ENCODE peak calls at places on chromosomes 7 and 10, in nine cellular contexts. One of them, this sample, is unnamed.

GRCh38 chr7:111091623-111092370 is 870 bp downstream of the LRRN3 start:
- DNase-seq in transverse colon: no peak
- DNase-seq in heart left ventricle: no peak
- DNase-seq in HCT116: no peak
- DNase-seq in AG10803: no peak
- DNase-seq in heart right ventricle: no peak
- DNase-seq in AG04449: no peak
- DNase-seq in mammary epithelial cell: no peak
- DNase-seq in astrocyte: no peak
- DNase-seq in this sample: no peak

GRCh38 chr7:151083824-151084160 is 499 bp upstream of the TMUB1 start:
- DNase-seq in transverse colon: no peak
- DNase-seq in heart left ventricle: no peak
- DNase-seq in HCT116: no peak
- DNase-seq in AG10803: no peak
- DNase-seq in heart right ventricle: no peak
- DNase-seq in AG04449: no peak
- DNase-seq in mammary epithelial cell: no peak
- DNase-seq in astrocyte: no peak
- DNase-seq in this sample: no peak

GRCh38 chr10:62839595-62839994 is 23.4 kb upstream of the EGR2 start:
- DNase-seq in transverse colon: no peak
- DNase-seq in heart left ventricle: no peak
- DNase-seq in HCT116: no peak
- DNase-seq in AG10803: no peak
- DNase-seq in heart right ventricle: no peak
- DNase-seq in AG04449: no peak
- DNase-seq in mammary epithelial cell: no peak
- DNase-seq in astrocyte: no peak
- DNase-seq in this sample: no peak

GRCh38 chr10:126705951-126706565 is 35.6 kb upstream of the C10orf90 start:
- DNase-seq in transverse colon: no peak
- DNase-seq in heart left ventricle: peak
- DNase-seq in HCT116: no peak
- DNase-seq in AG10803: no peak
- DNase-seq in heart right ventricle: peak
- DNase-seq in AG04449: no peak
- DNase-seq in mammary epithelial cell: no peak
- DNase-seq in astrocyte: no peak
- DNase-seq in this sample: no peak

GRCh38 chr10:123649672-123650071 is 16.5 kb upstream of the GPR26 start:
- DNase-seq in transverse colon: no peak
- DNase-seq in heart left ventricle: no peak
- DNase-seq in HCT116: no peak
- DNase-seq in AG10803: no peak
- DNase-seq in heart right ventricle: no peak
- DNase-seq in AG04449: no peak
- DNase-seq in mammary epithelial cell: no peak
- DNase-seq in astrocyte: no peak
- DNase-seq in this sample: no peak

GRCh38 chr10:108362956-108363355 is 1198.5 kb upstream of the SORCS1 start:
- DNase-seq in transverse colon: no peak
- DNase-seq in heart left ventricle: no peak
- DNase-seq in HCT116: no peak
- DNase-seq in AG10803: no peak
- DNase-seq in heart right ventricle: no peak
- DNase-seq in AG04449: no peak
- DNase-seq in mammary epithelial cell: no peak
- DNase-seq in astrocyte: no peak
- DNase-seq in this sample: no peak

GRCh38 chr7:1579481-1580421 is 9.9 kb upstream of the PSMG3 start:
- DNase-seq in transverse colon: peak
- DNase-seq in heart left ventricle: peak
- DNase-seq in HCT116: no peak
- DNase-seq in AG10803: peak
- DNase-seq in heart right ventricle: peak
- DNase-seq in AG04449: no peak
- DNase-seq in mammary epithelial cell: peak
- DNase-seq in astrocyte: no peak
- DNase-seq in this sample: peak

GRCh38 chr10:89773081-89773480 is 71.7 kb downstream of the KIF20B start:
- DNase-seq in transverse colon: no peak
- DNase-seq in heart left ventricle: no peak
- DNase-seq in HCT116: no peak
- DNase-seq in AG10803: no peak
- DNase-seq in heart right ventricle: no peak
- DNase-seq in AG04449: no peak
- DNase-seq in mammary epithelial cell: peak
- DNase-seq in astrocyte: no peak
- DNase-seq in this sample: peak

GRCh38 chr7:1455241-1455939 is 3.9 kb downstream of the MICALL2 start:
- DNase-seq in transverse colon: peak
- DNase-seq in heart left ventricle: peak
- DNase-seq in HCT116: peak
- DNase-seq in AG10803: no peak
- DNase-seq in heart right ventricle: no peak
- DNase-seq in AG04449: no peak
- DNase-seq in mammary epithelial cell: peak
- DNase-seq in astrocyte: no peak
- DNase-seq in this sample: peak

GRCh38 chr7:20240080-20240926 is 23.1 kb upstream of the MACC1 start:
- DNase-seq in transverse colon: no peak
- DNase-seq in heart left ventricle: no peak
- DNase-seq in HCT116: no peak
- DNase-seq in AG10803: no peak
- DNase-seq in heart right ventricle: no peak
- DNase-seq in AG04449: no peak
- DNase-seq in mammary epithelial cell: no peak
- DNase-seq in astrocyte: peak
- DNase-seq in this sample: peak

GRCh38 chr7:124811341-124811740 is 45.7 kb upstream of the GPR37 start:
- DNase-seq in transverse colon: no peak
- DNase-seq in heart left ventricle: no peak
- DNase-seq in HCT116: no peak
- DNase-seq in AG10803: no peak
- DNase-seq in heart right ventricle: no peak
- DNase-seq in AG04449: no peak
- DNase-seq in mammary epithelial cell: no peak
- DNase-seq in astrocyte: no peak
- DNase-seq in this sample: no peak

GRCh38 chr7:48089415-48089975 is 430 bp downstream of the UPP1 start:
- DNase-seq in transverse colon: peak
- DNase-seq in heart left ventricle: no peak
- DNase-seq in HCT116: no peak
- DNase-seq in AG10803: no peak
- DNase-seq in heart right ventricle: no peak
- DNase-seq in AG04449: no peak
- DNase-seq in mammary epithelial cell: no peak
- DNase-seq in astrocyte: no peak
- DNase-seq in this sample: no peak

GRCh38 chr7:18896343-18896975 is 221.0 kb downstream of the TWIST1 start:
- DNase-seq in transverse colon: no peak
- DNase-seq in heart left ventricle: no peak
- DNase-seq in HCT116: no peak
- DNase-seq in AG10803: no peak
- DNase-seq in heart right ventricle: no peak
- DNase-seq in AG04449: no peak
- DNase-seq in mammary epithelial cell: no peak
- DNase-seq in astrocyte: peak
- DNase-seq in this sample: peak

GRCh38 chr7:88927-89921 is 103.1 kb upstream of the FAM20C start:
- DNase-seq in transverse colon: no peak
- DNase-seq in heart left ventricle: peak
- DNase-seq in HCT116: no peak
- DNase-seq in AG10803: peak
- DNase-seq in heart right ventricle: peak
- DNase-seq in AG04449: peak
- DNase-seq in mammary epithelial cell: peak
- DNase-seq in astrocyte: peak
- DNase-seq in this sample: peak

GRCh38 chr7:88001744-88002530 is 67.9 kb downstream of the ADAM22 start:
- DNase-seq in transverse colon: no peak
- DNase-seq in heart left ventricle: no peak
- DNase-seq in HCT116: no peak
- DNase-seq in AG10803: peak
- DNase-seq in heart right ventricle: no peak
- DNase-seq in AG04449: no peak
- DNase-seq in mammary epithelial cell: no peak
- DNase-seq in astrocyte: no peak
- DNase-seq in this sample: peak

GRCh38 chr10:24762966-24763623 is 39.4 kb upstream of the ARHGAP21 start:
- DNase-seq in transverse colon: no peak
- DNase-seq in heart left ventricle: no peak
- DNase-seq in HCT116: no peak
- DNase-seq in AG10803: peak
- DNase-seq in heart right ventricle: no peak
- DNase-seq in AG04449: peak
- DNase-seq in mammary epithelial cell: peak
- DNase-seq in astrocyte: peak
- DNase-seq in this sample: peak

GRCh38 chr7:140349172-140349771 is 49.1 kb downstream of the SLC37A3 start:
- DNase-seq in transverse colon: no peak
- DNase-seq in heart left ventricle: no peak
- DNase-seq in HCT116: no peak
- DNase-seq in AG10803: peak
- DNase-seq in heart right ventricle: no peak
- DNase-seq in AG04449: no peak
- DNase-seq in mammary epithelial cell: no peak
- DNase-seq in astrocyte: peak
- DNase-seq in this sample: no peak

GRCh38 chr10:71255817-71256660 is 43.7 kb downstream of the UNC5B start:
- DNase-seq in transverse colon: peak
- DNase-seq in heart left ventricle: peak
- DNase-seq in HCT116: peak
- DNase-seq in AG10803: peak
- DNase-seq in heart right ventricle: peak
- DNase-seq in AG04449: no peak
- DNase-seq in mammary epithelial cell: peak
- DNase-seq in astrocyte: peak
- DNase-seq in this sample: no peak

GRCh38 chr7:106853250-106853908 is 11.7 kb upstream of the PIK3CG start:
- DNase-seq in transverse colon: no peak
- DNase-seq in heart left ventricle: no peak
- DNase-seq in HCT116: no peak
- DNase-seq in AG10803: no peak
- DNase-seq in heart right ventricle: no peak
- DNase-seq in AG04449: no peak
- DNase-seq in mammary epithelial cell: no peak
- DNase-seq in astrocyte: no peak
- DNase-seq in this sample: no peak

GRCh38 chr10:114917927-114918672 is 19.9 kb upstream of the TRUB1 start:
- DNase-seq in transverse colon: no peak
- DNase-seq in heart left ventricle: no peak
- DNase-seq in HCT116: no peak
- DNase-seq in AG10803: no peak
- DNase-seq in heart right ventricle: no peak
- DNase-seq in AG04449: no peak
- DNase-seq in mammary epithelial cell: peak
- DNase-seq in astrocyte: peak
- DNase-seq in this sample: peak

GRCh38 chr7:125670926-125671572 is 741.4 kb upstream of the POT1 start:
- DNase-seq in transverse colon: no peak
- DNase-seq in heart left ventricle: no peak
- DNase-seq in HCT116: peak
- DNase-seq in AG10803: no peak
- DNase-seq in heart right ventricle: no peak
- DNase-seq in AG04449: no peak
- DNase-seq in mammary epithelial cell: peak
- DNase-seq in astrocyte: peak
- DNase-seq in this sample: peak

GRCh38 chr7:149285581-149285975 is 23.6 kb downstream of the ZNF783 start:
- DNase-seq in transverse colon: peak
- DNase-seq in heart left ventricle: no peak
- DNase-seq in HCT116: no peak
- DNase-seq in AG10803: peak
- DNase-seq in heart right ventricle: peak
- DNase-seq in AG04449: no peak
- DNase-seq in mammary epithelial cell: no peak
- DNase-seq in astrocyte: peak
- DNase-seq in this sample: no peak

GRCh38 chr10:28631896-28632596 is 45.3 kb upstream of the BAMBI start:
- DNase-seq in transverse colon: no peak
- DNase-seq in heart left ventricle: no peak
- DNase-seq in HCT116: no peak
- DNase-seq in AG10803: no peak
- DNase-seq in heart right ventricle: no peak
- DNase-seq in AG04449: no peak
- DNase-seq in mammary epithelial cell: peak
- DNase-seq in astrocyte: peak
- DNase-seq in this sample: peak

GRCh38 chr7:84368122-84368521 is 173.5 kb upstream of the SEMA3A start:
- DNase-seq in transverse colon: no peak
- DNase-seq in heart left ventricle: no peak
- DNase-seq in HCT116: no peak
- DNase-seq in AG10803: no peak
- DNase-seq in heart right ventricle: no peak
- DNase-seq in AG04449: no peak
- DNase-seq in mammary epithelial cell: no peak
- DNase-seq in astrocyte: no peak
- DNase-seq in this sample: no peak

GRCh38 chr7:33108931-33109757 is at the start of gene RP9:
- DNase-seq in transverse colon: peak
- DNase-seq in heart left ventricle: peak
- DNase-seq in HCT116: peak
- DNase-seq in AG10803: peak
- DNase-seq in heart right ventricle: peak
- DNase-seq in AG04449: no peak
- DNase-seq in mammary epithelial cell: peak
- DNase-seq in astrocyte: peak
- DNase-seq in this sample: peak

GRCh38 chr7:66631471-66631870 is 2.8 kb downstream of the KCTD7 start:
- DNase-seq in transverse colon: no peak
- DNase-seq in heart left ventricle: no peak
- DNase-seq in HCT116: no peak
- DNase-seq in AG10803: no peak
- DNase-seq in heart right ventricle: no peak
- DNase-seq in AG04449: no peak
- DNase-seq in mammary epithelial cell: no peak
- DNase-seq in astrocyte: peak
- DNase-seq in this sample: no peak

GRCh38 chr7:79778786-79779382 is 325.4 kb upstream of the MAGI2 start:
- DNase-seq in transverse colon: no peak
- DNase-seq in heart left ventricle: no peak
- DNase-seq in HCT116: no peak
- DNase-seq in AG10803: peak
- DNase-seq in heart right ventricle: no peak
- DNase-seq in AG04449: peak
- DNase-seq in mammary epithelial cell: peak
- DNase-seq in astrocyte: peak
- DNase-seq in this sample: peak

GRCh38 chr7:19378340-19378704 is 233.1 kb upstream of the FERD3L start:
- DNase-seq in transverse colon: no peak
- DNase-seq in heart left ventricle: no peak
- DNase-seq in HCT116: no peak
- DNase-seq in AG10803: no peak
- DNase-seq in heart right ventricle: no peak
- DNase-seq in AG04449: no peak
- DNase-seq in mammary epithelial cell: no peak
- DNase-seq in astrocyte: no peak
- DNase-seq in this sample: no peak